ENCODE peak calls at places on chromosomes 13 and 19, in ten cellular contexts. B, X, R, G, S, P, V, N, U and M are unnamed samples. For H3K79me2, the result is how much of the 10 kb centered on the place peaks cover.

GRCh38 chr13:114106991-114107685 is 25.3 kb downstream of the RASA3 start:
- DNase-seq in B (no peak), X (no peak), R (no peak), G (no peak), S (no peak), P (no peak), V (no peak), N (no peak), U (no peak), M (no peak)

GRCh38 chr13:94947965-94948371 is 235.6 kb upstream of the SOX21 start:
- DNase-seq in B (no peak), X (no peak), R (no peak), G (no peak), S (peak), P (peak), V (no peak), N (no peak), U (peak), M (no peak)

GRCh38 chr13:31201341-31202024 is 1.7 kb downstream of the B3GLCT start:
- DNase-seq in B (no peak), X (no peak), R (peak), G (no peak), S (no peak), P (peak), V (peak), N (no peak), U (peak), M (no peak)

GRCh38 chr13:42762917-42763316 is 18.5 kb upstream of the FAM216B start:
- DNase-seq in B (no peak), X (no peak), R (peak), G (no peak), S (no peak), P (peak), V (peak), N (no peak), U (peak), M (peak)

GRCh38 chr13:67296511-67296910 is 66.4 kb upstream of the PCDH9 start:
- DNase-seq in B (no peak), X (no peak), R (peak), G (no peak), S (no peak), P (peak), V (peak), N (no peak), U (peak), M (no peak)

GRCh38 chr13:25179011-25179410 is 6.9 kb upstream of the AMER2 start:
- DNase-seq in B (no peak), X (no peak), R (no peak), G (no peak), S (no peak), P (no peak), V (no peak), N (peak), U (no peak), M (no peak)

GRCh38 chr19:29062486-29063435 is 150.2 kb downstream of the UQCRFS1 start:
- DNase-seq in B (no peak), X (peak), R (no peak), G (no peak), S (no peak), P (no peak), V (no peak), N (no peak), U (no peak), M (no peak)

GRCh38 chr19:39858541-39858940 is 12.4 kb upstream of the FBL start:
- DNase-seq in B (no peak), X (peak), R (no peak), G (no peak), S (peak), P (peak), V (no peak), N (no peak), U (peak), M (peak)

GRCh38 chr19:48398329-48399235 is 5.1 kb downstream of the GRIN2D start:
- DNase-seq in B (peak), X (peak), R (peak), G (peak), S (peak), P (peak), V (peak), N (peak), U (peak), M (peak)

GRCh38 chr19:50640368-50640767 is 687 bp upstream of the SYT3 start:
- DNase-seq in B (no peak), X (no peak), R (no peak), G (no peak), S (no peak), P (no peak), V (no peak), N (no peak), U (no peak), M (no peak)

GRCh38 chr19:48695743-48696352 is at the start of gene FUT2:
- DNase-seq in B (peak), X (peak), R (no peak), G (peak), S (peak), P (no peak), V (no peak), N (no peak), U (no peak), M (peak)

GRCh38 chr13:42612021-42612765 is 38.2 kb downstream of the TNFSF11 start:
- DNase-seq in B (no peak), X (no peak), R (no peak), G (no peak), S (no peak), P (no peak), V (peak), N (peak), U (no peak), M (no peak)

GRCh38 chr19:42419309-42419708 is 7.9 kb downstream of the LIPE start:
- DNase-seq in B (no peak), X (no peak), R (no peak), G (no peak), S (no peak), P (no peak), V (no peak), N (no peak), U (no peak), M (no peak)

GRCh38 chr13:113291997-113292862 is 4.8 kb upstream of the LAMP1 start:
- DNase-seq in B (peak), X (peak), R (peak), G (peak), S (peak), P (peak), V (peak), N (no peak), U (no peak), M (peak)

GRCh38 chr13:89380101-89380500 is 1708.9 kb downstream of the SLITRK5 start:
- DNase-seq in B (peak), X (no peak), R (peak), G (no peak), S (no peak), P (no peak), V (peak), N (no peak), U (peak), M (peak)

GRCh38 chr13:50915562-50915961 is 6.0 kb downstream of the RNASEH2B start:
- DNase-seq in B (no peak), X (no peak), R (no peak), G (peak), S (peak), P (no peak), V (no peak), N (peak), U (no peak), M (no peak)

GRCh38 chr13:31105020-31105800 is 56.5 kb downstream of the HSPH1 start:
- DNase-seq in B (no peak), X (no peak), R (no peak), G (no peak), S (peak), P (peak), V (no peak), N (no peak), U (peak), M (no peak)

GRCh38 chr19:47447470-47448359 is 24.0 kb downstream of the SLC8A2 start:
- DNase-seq in B (peak), X (peak), R (peak), G (peak), S (peak), P (peak), V (peak), N (peak), U (no peak), M (peak)

GRCh38 chr19:31289976-31290375 is 59.3 kb downstream of the TSHZ3 start:
- DNase-seq in B (no peak), X (no peak), R (no peak), G (no peak), S (no peak), P (no peak), V (no peak), N (no peak), U (no peak), M (no peak)

GRCh38 chr13:72495681-72496080 is 231.7 kb downstream of the MZT1 start:
- DNase-seq in B (no peak), X (no peak), R (no peak), G (no peak), S (no peak), P (no peak), V (no peak), N (no peak), U (no peak), M (no peak)

GRCh38 chr19:36049080-36049698 is 4.9 kb downstream of the THAP8 start:
- DNase-seq in B (no peak), X (no peak), R (no peak), G (no peak), S (no peak), P (peak), V (peak), N (no peak), U (no peak), M (no peak)

GRCh38 chr13:72565893-72566292 is 161.5 kb downstream of the MZT1 start:
- DNase-seq in B (no peak), X (no peak), R (no peak), G (no peak), S (peak), P (no peak), V (peak), N (peak), U (peak), M (peak)

GRCh38 chr13:23488442-23488841 is 54.9 kb upstream of the SACS start:
- DNase-seq in B (peak), X (no peak), R (peak), G (no peak), S (no peak), P (peak), V (peak), N (no peak), U (peak), M (no peak)

GRCh38 chr13:99215466-99215865 is 14.8 kb downstream of the UBAC2 start:
- DNase-seq in B (no peak), X (peak), R (no peak), G (no peak), S (no peak), P (no peak), V (no peak), N (no peak), U (no peak), M (no peak)

GRCh38 chr13:23724196-23724970 is 154.2 kb downstream of the TNFRSF19 start:
- DNase-seq in B (no peak), X (no peak), R (peak), G (no peak), S (peak), P (peak), V (peak), N (no peak), U (no peak), M (no peak)

GRCh38 chr19:3252650-3253049 is 28.2 kb downstream of the CELF5 start:
- DNase-seq in B (no peak), X (no peak), R (no peak), G (no peak), S (no peak), P (no peak), V (no peak), N (no peak), U (no peak), M (no peak)

GRCh38 chr19:3248728-3249315 is 24.4 kb downstream of the CELF5 start:
- DNase-seq in B (no peak), X (no peak), R (no peak), G (no peak), S (no peak), P (no peak), V (no peak), N (no peak), U (no peak), M (no peak)

GRCh38 chr19:3249408-3249807 is 24.9 kb downstream of the CELF5 start:
- DNase-seq in B (no peak), X (peak), R (no peak), G (peak), S (peak), P (no peak), V (peak), N (peak), U (no peak), M (no peak)

GRCh38 chr19:3251229-3251628 is 26.8 kb downstream of the CELF5 start:
- DNase-seq in B (no peak), X (no peak), R (no peak), G (no peak), S (no peak), P (no peak), V (no peak), N (no peak), U (no peak), M (no peak)

GRCh38 chr19:3250675-3251074 is 26.2 kb downstream of the CELF5 start:
- DNase-seq in B (peak), X (no peak), R (no peak), G (peak), S (peak), P (no peak), V (peak), N (peak), U (no peak), M (no peak)
- TF ChIP-seq CTCF in B (peak), X (peak), R (peak), G (peak), S (peak), P (peak), V (peak), N (peak), U (peak), M (peak)

DNA sequence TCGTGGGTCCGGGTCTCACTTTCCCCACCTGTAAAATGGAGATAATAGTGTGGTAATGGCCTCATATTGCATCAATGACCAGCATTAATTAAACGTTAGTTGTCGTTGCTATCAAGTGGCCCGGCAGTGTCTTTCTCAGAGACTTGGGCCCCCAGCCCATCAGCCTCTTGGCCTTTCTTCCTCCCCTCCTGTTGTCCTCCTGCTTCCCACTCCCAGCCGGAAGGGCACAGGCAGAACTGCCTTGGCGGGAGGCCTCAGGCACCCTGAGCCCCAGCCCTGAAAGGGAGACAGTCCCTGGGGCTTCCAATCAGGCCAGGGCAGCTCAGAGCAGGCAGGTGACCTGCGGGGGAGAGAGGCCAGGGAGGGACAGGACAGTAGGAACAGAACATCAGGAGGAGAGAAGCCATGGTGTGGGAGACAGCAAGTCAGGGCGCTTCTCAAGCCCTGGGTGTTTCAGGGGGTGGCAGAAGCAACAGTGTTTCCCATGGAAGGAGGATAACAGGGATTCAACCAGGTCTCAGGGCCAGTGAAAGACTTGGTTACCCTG is 4.6 kb downstream of the MARK4 start:
- DNase-seq in B (no peak), X (no peak), R (no peak), G (no peak), S (no peak), P (no peak), V (no peak), N (no peak), U (no peak), M (no peak)
- H3K79me2 ChIP-seq in B (under half), X (under half), R (half or more), G (under half), S (under half), P (under half), V (under half), N (under half), U (half or more), M (half or more)

DNA sequence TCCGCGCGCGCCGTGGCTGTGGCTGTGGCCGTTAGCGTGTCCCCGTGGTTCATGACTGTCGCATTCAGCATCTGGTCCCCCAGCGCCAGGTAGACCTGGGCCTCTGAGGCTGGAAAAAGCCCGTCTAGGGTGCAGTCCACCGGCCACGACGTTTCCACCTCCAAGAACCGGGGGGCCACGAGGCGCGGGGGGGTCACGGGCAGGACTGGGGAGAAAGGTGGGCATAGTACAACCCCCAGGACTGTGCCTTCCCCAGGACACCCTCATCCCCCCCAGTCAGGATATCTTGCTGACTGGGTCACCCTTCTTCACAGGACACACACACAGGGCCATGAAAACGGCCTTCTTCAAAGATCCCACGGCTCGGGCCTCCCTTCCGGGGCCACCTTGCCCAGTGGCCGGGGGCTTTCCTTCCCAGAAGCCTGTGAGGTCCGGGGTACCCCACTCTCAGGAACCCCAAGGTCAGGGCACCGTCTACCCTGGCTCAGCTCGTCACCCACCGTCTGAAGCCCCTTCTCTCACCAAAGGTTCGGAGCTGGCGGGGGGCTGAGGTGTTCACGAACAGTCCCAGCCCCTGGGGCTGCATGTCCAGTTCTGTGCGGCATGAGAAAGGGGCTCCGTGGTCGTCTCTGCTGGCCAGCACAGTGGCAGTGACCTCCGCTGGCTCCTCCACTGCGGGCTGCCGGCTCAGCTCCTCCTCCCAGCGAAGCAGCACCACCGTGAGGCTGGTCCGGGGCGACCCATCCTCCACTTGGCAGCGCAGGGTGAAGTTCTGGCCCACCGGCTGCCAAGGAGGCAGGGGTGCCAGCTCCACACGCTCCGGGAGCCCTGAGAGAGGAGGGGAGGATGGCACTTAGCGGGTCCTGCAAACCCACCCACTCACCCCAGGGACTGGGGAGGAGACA is 2.1 kb upstream of the RAVER1 start:
- DNase-seq in B (no peak), X (peak), R (no peak), G (no peak), S (peak), P (no peak), V (no peak), N (no peak), U (no peak), M (no peak)
- TF ChIP-seq CTCF in B (no peak), X (peak), R (no peak), G (peak), S (peak), P (no peak), V (peak), N (peak), U (no peak), M (no peak)

DNA sequence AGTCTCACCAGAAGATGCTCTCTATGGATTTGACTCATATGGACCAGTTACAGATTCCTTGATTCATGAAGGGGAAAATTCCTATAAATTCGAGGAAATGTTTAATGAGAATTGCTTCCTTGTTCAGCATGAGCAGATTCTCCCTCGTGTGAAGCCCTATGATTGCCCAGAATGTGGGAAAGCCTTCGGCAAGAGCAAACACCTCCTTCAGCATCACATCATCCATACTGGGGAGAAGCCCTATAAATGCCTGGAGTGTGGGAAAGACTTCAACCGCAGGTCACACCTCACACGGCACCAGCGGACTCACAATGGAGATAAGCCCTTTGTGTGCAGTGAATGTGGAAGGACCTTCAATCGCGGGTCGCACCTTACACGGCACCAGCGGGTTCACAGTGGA is 10.7 kb downstream of the ZNF460 start:
- DNase-seq in B (no peak), X (no peak), R (no peak), G (no peak), S (no peak), P (no peak), V (no peak), N (no peak), U (no peak), M (no peak)
- H3K79me2 ChIP-seq in B (half or more), X (under half), R (half or more), G (half or more), S (half or more), P (half or more), V (half or more), N (half or more), U (half or more), M (half or more)

GRCh38 chr19:5824791-5825577 is 14.5 kb downstream of the FUT6 start:
- DNase-seq in B (no peak), X (no peak), R (no peak), G (no peak), S (no peak), P (no peak), V (no peak), N (no peak), U (no peak), M (no peak)

GRCh38 chr19:5822181-5822844 is 17.2 kb downstream of the FUT6 start:
- DNase-seq in B (no peak), X (no peak), R (no peak), G (no peak), S (no peak), P (no peak), V (no peak), N (no peak), U (no peak), M (no peak)

GRCh38 chr19:5821521-5822180 is 16.8 kb downstream of the NRTN start:
- DNase-seq in B (no peak), X (no peak), R (no peak), G (no peak), S (no peak), P (no peak), V (no peak), N (no peak), U (no peak), M (no peak)

GRCh38 chr19:5820785-5821184 is 15.9 kb downstream of the NRTN start:
- DNase-seq in B (no peak), X (no peak), R (no peak), G (no peak), S (no peak), P (no peak), V (no peak), N (no peak), U (no peak), M (no peak)

DNA sequence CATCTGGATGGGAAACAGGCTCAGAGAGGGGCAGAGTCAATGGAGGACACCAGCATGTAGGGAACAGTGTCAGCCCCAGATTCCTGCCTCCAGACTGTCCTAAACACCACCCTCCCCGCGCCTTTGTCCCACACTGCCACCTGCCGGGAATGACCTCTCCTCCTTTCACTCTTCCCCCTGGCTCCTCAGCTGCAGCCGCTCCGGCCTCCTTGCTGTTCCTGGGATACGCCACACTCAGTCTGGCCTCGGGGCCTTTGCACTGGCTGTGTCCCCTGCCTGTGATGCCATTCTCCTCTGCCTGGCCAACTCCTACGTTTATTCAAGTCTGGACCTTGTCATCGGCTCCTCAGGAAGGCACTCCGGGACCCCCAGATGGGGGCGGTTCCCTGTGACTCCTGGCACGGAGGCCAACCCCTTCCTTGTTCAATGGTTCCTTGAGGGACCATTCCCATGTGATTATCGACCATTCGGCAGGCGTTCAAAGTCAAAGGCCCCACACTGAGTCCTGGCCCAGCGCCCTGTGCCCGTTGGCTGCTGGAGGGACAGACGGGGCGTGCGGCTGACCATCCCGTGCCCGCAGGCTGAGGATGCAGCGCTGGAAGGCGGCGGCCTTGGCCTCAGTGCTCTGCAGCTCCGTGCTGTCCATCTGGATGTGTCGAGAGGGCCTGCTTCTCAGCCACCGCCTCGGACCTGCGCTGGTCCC is 15.8 kb downstream of the FUT6 start:
- DNase-seq in B (peak), X (peak), R (no peak), G (peak), S (peak), P (no peak), V (peak), N (no peak), U (no peak), M (no peak)
- TF ChIP-seq CTCF in B (peak), X (peak), R (peak), G (peak), S (peak), P (no peak), V (peak), N (peak), U (no peak), M (peak)